ENCODE peak calls at places on chromosomes 1 and 21, in six cellular contexts. Y is uterus, J is adrenal gland, H is ovary, A is gastrocnemius medialis, Z is IMR-90. K is an unnamed sample. For H3K9me3 and H3K36me3, the result is how much of the 10 kb centered on the place peaks cover.

GRCh38 chr1:28199328-28200233 is 23.1 kb upstream of the PTAFR start:
- DNase-seq in Y (no peak), J (peak), H (no peak), A (no peak), Z (no peak), K (no peak)

GRCh38 chr1:236581528-236581927 is 22.8 kb downstream of the HEATR1 start:
- DNase-seq in Y (no peak), J (no peak), H (no peak), A (no peak), Z (no peak), K (no peak)

GRCh38 chr1:60863131-60863530 is 219.2 kb upstream of the NFIA start:
- DNase-seq in Y (no peak), J (no peak), H (no peak), A (no peak), Z (no peak), K (no peak)

GRCh38 chr21:38997756-38998155 is 185.5 kb downstream of the PSMG1 start:
- DNase-seq in Y (no peak), J (no peak), H (no peak), A (no peak), Z (no peak), K (no peak)

GRCh38 chr1:116682641-116683221 is 15.2 kb upstream of the IGSF3 start:
- DNase-seq in Y (no peak), J (no peak), H (no peak), A (no peak), Z (no peak), K (no peak)

GRCh38 chr1:209783338-209783737 is 1.0 kb downstream of the C1orf74 start:
- DNase-seq in Y (no peak), J (no peak), H (no peak), A (no peak), Z (no peak), K (no peak)

GRCh38 chr1:101526813-101527212 is 290.0 kb downstream of the S1PR1 start:
- DNase-seq in Y (no peak), J (no peak), H (no peak), A (no peak), Z (no peak), K (no peak)

GRCh38 chr1:3491291-3492246 is 37.1 kb downstream of the ARHGEF16 start:
- DNase-seq in Y (peak), J (peak), H (peak), A (peak), Z (peak), K (peak)

GRCh38 chr1:199512037-199512710 is 515.3 kb upstream of the NR5A2 start:
- DNase-seq in Y (no peak), J (no peak), H (no peak), A (no peak), Z (no peak), K (no peak)

GRCh38 chr1:15004396-15004795 is 149.2 kb upstream of the TMEM51 start:
- DNase-seq in Y (no peak), J (no peak), H (no peak), A (no peak), Z (peak), K (no peak)

GRCh38 chr1:244918422-244919319 is 54.3 kb upstream of the HNRNPU start:
- DNase-seq in Y (peak), J (peak), H (peak), A (peak), Z (peak), K (no peak)

GRCh38 chr1:7526867-7527732 is 244.0 kb upstream of the VAMP3 start:
- DNase-seq in Y (no peak), J (no peak), H (no peak), A (no peak), Z (peak), K (no peak)

GRCh38 chr21:44279621-44280260 is 5.9 kb upstream of the AIRE start:
- DNase-seq in Y (no peak), J (no peak), H (no peak), A (no peak), Z (no peak), K (no peak)

GRCh38 chr1:119594386-119594785 is 53.7 kb downstream of the ZNF697 start:
- DNase-seq in Y (no peak), J (no peak), H (no peak), A (no peak), Z (no peak), K (no peak)

GRCh38 chr21:32415451-32415850 is 2.9 kb downstream of the EVA1C start:
- DNase-seq in Y (no peak), J (peak), H (no peak), A (no peak), Z (no peak), K (no peak)

GRCh38 chr1:54883349-54884102 is 3.5 kb downstream of the DHCR24 start:
- DNase-seq in Y (no peak), J (peak), H (no peak), A (peak), Z (peak), K (peak)

GRCh38 chr1:29709711-29710169 is 473.4 kb downstream of the PTPRU start:
- DNase-seq in Y (no peak), J (no peak), H (no peak), A (no peak), Z (peak), K (no peak)

GRCh38 chr1:57800341-57800740 is 376.5 kb upstream of the DAB1 start:
- DNase-seq in Y (no peak), J (no peak), H (no peak), A (no peak), Z (no peak), K (no peak)

GRCh38 chr1:1349256-1350012 is at the start of gene DVL1:
- DNase-seq in Y (peak), J (no peak), H (peak), A (no peak), Z (peak), K (peak)

GRCh38 chr21:33219961-33220360 is 9.8 kb upstream of the IFNAR2 start:
- DNase-seq in Y (no peak), J (no peak), H (no peak), A (no peak), Z (no peak), K (no peak)

GRCh38 chr1:157496121-157496526 is 56.2 kb downstream of the FCRL5 start:
- DNase-seq in Y (no peak), J (peak), H (no peak), A (no peak), Z (peak), K (no peak)

GRCh38 chr1:31617917-31618746 is 643 bp downstream of the HCRTR1 start:
- DNase-seq in Y (peak), J (no peak), H (peak), A (no peak), Z (peak), K (peak)

GRCh38 chr1:87644500-87645245 is 316.0 kb downstream of the LMO4 start:
- DNase-seq in Y (no peak), J (no peak), H (no peak), A (no peak), Z (peak), K (no peak)

GRCh38 chr1:238675241-238675640 is 711.1 kb upstream of the CHRM3 start:
- DNase-seq in Y (no peak), J (no peak), H (no peak), A (no peak), Z (no peak), K (no peak)

GRCh38 chr21:16243396-16243795 is 513.6 kb downstream of the USP25 start:
- DNase-seq in Y (no peak), J (no peak), H (no peak), A (no peak), Z (no peak), K (no peak)

GRCh38 chr1:62286778-62287224 is 32.4 kb downstream of the KANK4 start:
- DNase-seq in Y (no peak), J (no peak), H (no peak), A (no peak), Z (no peak), K (no peak)

GRCh38 chr21:42561742-42562141 is 48.1 kb downstream of the SLC37A1 start:
- DNase-seq in Y (no peak), J (no peak), H (no peak), A (no peak), Z (no peak), K (peak)

GRCh38 chr1:151881479-151881878 is 27.8 kb downstream of the THEM4 start:
- DNase-seq in Y (no peak), J (no peak), H (no peak), A (no peak), Z (no peak), K (no peak)

GRCh38 chr1:203628997-203629508 is 2.4 kb downstream of the ATP2B4 start:
- DNase-seq in Y (no peak), J (no peak), H (no peak), A (no peak), Z (no peak), K (no peak)

GRCh38 chr1:25245809-25246599 is 1.2 kb downstream of the RSRP1 start:
- DNase-seq in Y (no peak), J (peak), H (no peak), A (no peak), Z (peak), K (no peak)

GRCh38 chr1:114034561-114035303 is 55.5 kb downstream of the OLFML3 start:
- DNase-seq in Y (no peak), J (no peak), H (no peak), A (no peak), Z (no peak), K (no peak)

GRCh38 chr1:109096110-109096509 is 5.5 kb downstream of the TMEM167B start:
- DNase-seq in Y (no peak), J (no peak), H (no peak), A (no peak), Z (no peak), K (no peak)

GRCh38 chr1:109094377-109094803 is 3.8 kb downstream of the TMEM167B start:
- DNase-seq in Y (no peak), J (no peak), H (no peak), A (no peak), Z (peak), K (no peak)

GRCh38 chr1:109091196-109092193 is 931 bp downstream of the TMEM167B start:
- DNase-seq in Y (no peak), J (no peak), H (no peak), A (no peak), Z (peak), K (no peak)

GRCh38 chr1:109089242-109090015 is 1.1 kb upstream of the TMEM167B start:
- DNase-seq in Y (no peak), J (peak), H (no peak), A (peak), Z (peak), K (peak)

GRCh38 chr1:109090415-109091195 is at the start of gene TMEM167B:
- DNase-seq in Y (peak), J (peak), H (peak), A (peak), Z (peak), K (peak)
- TF ChIP-seq POLR2A in Y (peak), J (peak), H (peak), A (peak), Z (peak), K (peak)

DNA sequence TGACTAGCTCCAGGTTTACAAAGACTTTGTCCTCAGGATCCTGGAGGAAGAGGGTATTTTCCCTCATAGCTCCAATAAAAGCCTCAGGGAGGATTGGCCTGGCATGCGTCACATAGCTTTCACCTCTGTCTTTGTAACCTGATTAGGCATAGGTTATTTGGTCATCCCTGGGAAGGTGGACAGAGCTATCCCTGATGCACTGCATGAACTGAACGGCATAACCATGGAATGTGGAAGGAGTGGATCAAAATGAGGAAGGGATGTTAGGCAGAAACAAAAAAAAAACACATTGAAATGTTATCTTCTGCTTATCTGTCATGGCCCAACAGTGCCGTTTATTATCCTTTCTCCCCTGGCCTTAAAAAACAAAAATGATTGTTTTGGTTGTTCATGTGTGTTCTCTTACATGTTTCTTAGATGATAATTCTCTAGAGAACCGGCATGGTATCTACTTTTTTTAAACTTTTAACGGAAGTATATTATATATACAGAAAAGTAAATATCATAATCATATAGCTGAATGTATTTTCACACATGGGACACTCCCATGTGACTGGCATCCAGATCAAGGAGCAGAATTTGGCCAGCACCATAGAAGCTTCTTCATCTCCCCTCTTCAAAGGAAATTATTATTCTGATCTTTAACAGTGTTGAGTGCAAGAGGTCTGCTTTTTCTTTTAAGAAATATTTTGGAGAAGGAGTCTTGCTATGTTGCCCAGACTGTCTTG is 85.3 kb downstream of the RPS6KC1 start:
- DNase-seq in Y (no peak), J (no peak), H (no peak), A (no peak), Z (no peak), K (no peak)
- H3K9me3 ChIP-seq in Y (under half), J (under half), H (under half), A (under half), Z (under half), K (under half)

DNA sequence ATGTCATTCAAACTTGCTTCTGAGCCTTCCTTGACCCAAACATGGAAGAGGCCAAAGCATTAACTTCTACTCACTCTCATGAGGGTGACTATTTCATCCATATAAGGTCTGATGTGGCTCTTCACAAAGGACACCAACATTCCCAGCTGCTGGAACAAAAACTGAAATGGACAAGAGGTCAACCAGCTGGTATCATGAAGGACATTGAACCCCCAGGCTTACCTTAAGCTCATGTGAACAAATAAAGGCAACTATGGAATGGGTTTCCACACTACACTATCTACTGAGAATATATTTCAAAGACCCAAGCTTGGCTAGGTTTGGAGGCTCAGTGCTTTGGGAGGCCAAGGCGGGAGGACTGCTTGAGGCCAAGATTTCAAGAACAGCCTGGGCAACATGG is 26.9 kb downstream of the ANGPTL7 start:
- DNase-seq in Y (no peak), J (no peak), H (no peak), A (no peak), Z (no peak), K (no peak)
- H3K36me3 ChIP-seq in Y (under half), J (under half), H (under half), A (half or more), Z (under half), K (under half)

GRCh38 chr1:109396971-109397370 is 747 bp downstream of the SORT1 start:
- DNase-seq in Y (no peak), J (no peak), H (no peak), A (no peak), Z (no peak), K (no peak)

GRCh38 chr1:109399326-109399957 is 1.7 kb upstream of the SORT1 start:
- DNase-seq in Y (no peak), J (no peak), H (no peak), A (no peak), Z (peak), K (no peak)

GRCh38 chr1:109396513-109396839 is 1.2 kb downstream of the SORT1 start:
- DNase-seq in Y (no peak), J (no peak), H (no peak), A (no peak), Z (no peak), K (no peak)

GRCh38 chr1:109398343-109399225 is 866 bp upstream of the SORT1 start:
- DNase-seq in Y (no peak), J (no peak), H (no peak), A (no peak), Z (no peak), K (no peak)

DNA sequence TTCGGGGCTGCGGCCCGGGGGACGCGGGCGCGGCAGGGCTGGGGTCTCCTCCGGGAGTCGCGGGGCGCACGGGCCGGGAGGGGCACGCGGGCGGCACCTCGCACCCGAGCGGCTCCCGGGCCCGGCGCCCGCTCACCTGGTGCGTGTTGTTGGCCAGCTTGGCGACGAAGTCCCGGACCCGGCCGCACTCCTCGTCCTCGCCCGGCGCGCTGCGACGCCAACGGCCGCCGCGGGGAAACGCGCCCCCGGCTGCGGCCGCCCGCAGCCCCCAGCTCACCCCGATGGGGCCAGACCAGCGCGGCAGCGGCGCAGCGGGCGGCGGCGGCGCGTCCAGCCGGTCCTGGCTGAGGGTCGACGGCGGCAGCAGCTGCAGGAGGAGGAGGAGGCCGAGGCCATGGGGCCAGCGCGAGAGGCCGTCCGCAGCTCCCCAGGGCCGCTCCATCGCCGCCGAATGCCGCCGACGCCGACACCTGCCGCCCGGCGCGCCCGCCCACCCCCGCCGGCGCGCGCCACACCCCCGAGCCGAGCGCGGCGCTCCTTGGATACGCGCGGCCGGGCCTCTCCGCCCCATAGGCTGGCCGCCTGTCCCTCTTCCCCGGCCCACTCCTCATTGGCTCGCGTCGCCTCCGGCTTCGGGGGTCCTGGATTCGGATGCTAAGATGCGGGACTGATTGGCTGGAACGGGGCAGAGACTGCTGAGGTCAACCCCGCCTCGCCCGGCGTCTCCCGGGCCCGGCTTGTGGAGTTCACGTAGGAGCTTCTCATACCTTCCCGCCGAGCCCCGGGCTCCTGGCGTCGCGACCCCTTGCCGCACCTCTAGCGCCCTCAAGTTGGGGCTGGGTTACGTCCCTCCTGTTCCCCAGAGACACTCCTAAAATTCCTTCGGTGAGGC is at the start of gene SORT1:
- DNase-seq in Y (peak), J (peak), H (peak), A (peak), Z (peak), K (peak)
- TF ChIP-seq POLR2A in Y (peak), J (no peak), H (no peak), A (peak), Z (peak), K (no peak)

GRCh38 chr1:227621211-227621610 is 57.9 kb downstream of the ZNF678 start:
- DNase-seq in Y (no peak), J (no peak), H (no peak), A (no peak), Z (no peak), K (no peak)
- H3K9me3 ChIP-seq in Y (under half), J (under half), H (under half), A (under half), Z (under half), K (half or more)